ENCODE peak calls at places on chromosomes 3 and 15, in eight cellular contexts. I is pancreas, S is brain microvascular endothelial cell, T is fibroblast of pulmonary artery, E is HFFc6, C is transverse colon, V is fibroblast of lung, J is Panc1. L is an unnamed sample.
A peak's percentile ranks its signal among the peaks of the same experiment; 100 is the strongest.

GRCh38 chr15:57751177-57751800 is 44.8 kb downstream of the POLR2M start:
- DNase-seq in S (peak; percentile 37), C (no peak), E (peak; percentile 63), T (peak; percentile 75), J (no peak), I (no peak), V (peak; percentile 24), L (peak; percentile 30)

GRCh38 chr3:73121684-73122331 is 60.3 kb downstream of the EBLN2 start:
- DNase-seq in S (no peak), E (no peak), C (no peak), T (no peak), V (no peak), J (no peak), I (no peak), L (no peak)

GRCh38 chr15:88257311-88257901 is 867 bp upstream of the NTRK3 start:
- DNase-seq in S (no peak), T (no peak), C (no peak), I (no peak), J (no peak), V (peak; percentile 25), E (no peak), L (peak; percentile 6)

GRCh38 chr3:81666502-81667121 is 94.8 kb downstream of the GBE1 start:
- DNase-seq in E (peak; percentile 24), S (peak; percentile 8), I (no peak), J (no peak), C (no peak), T (peak; percentile 67), V (peak; percentile 17), L (peak; percentile 4)

GRCh38 chr3:130374033-130374432 is 28.6 kb downstream of the COL6A5 start:
- DNase-seq in S (no peak), T (no peak), V (no peak), I (no peak), C (no peak), E (no peak), J (no peak), L (no peak)

GRCh38 chr3:108067768-108068167 is 23.1 kb downstream of the CD47 start:
- DNase-seq in S (no peak), E (no peak), J (no peak), I (no peak), V (peak; percentile 49), T (no peak), C (no peak), L (no peak)

GRCh38 chr15:35209838-35210237 is 124.7 kb upstream of the NANOGP8 start:
- DNase-seq in S (no peak), E (no peak), T (peak; percentile 44), V (no peak), J (no peak), C (no peak), I (no peak), L (no peak)

GRCh38 chr3:18290130-18290529 is 135.0 kb downstream of the SATB1 start:
- DNase-seq in C (no peak), V (no peak), T (no peak), I (no peak), J (no peak), E (no peak), S (no peak), L (no peak)

GRCh38 chr3:27500051-27500450 is 15.9 kb upstream of the SLC4A7 start:
- DNase-seq in C (no peak), S (no peak), T (no peak), J (no peak), V (no peak), E (no peak), I (no peak), L (peak; percentile 59)

GRCh38 chr3:55742027-55742710 is 255.1 kb upstream of the WNT5A start:
- DNase-seq in V (peak; percentile 66), E (no peak), S (no peak), C (no peak), J (no peak), T (no peak), I (no peak), L (peak; percentile 24)

GRCh38 chr15:99167640-99168039 is 62.8 kb downstream of the SYNM start:
- DNase-seq in S (no peak), I (no peak), E (no peak), T (no peak), J (no peak), V (no peak), C (no peak), L (no peak)

GRCh38 chr3:46321461-46322104 is 32.3 kb upstream of the CCR2 start:
- DNase-seq in I (no peak), S (no peak), V (no peak), C (no peak), T (no peak), J (no peak), E (no peak), L (no peak)

GRCh38 chr3:62373215-62373614 is at the start of gene FEZF2:
- DNase-seq in I (no peak), T (no peak), V (no peak), C (no peak), E (no peak), J (no peak), S (no peak), L (peak; percentile 9)
- TF ChIP-seq CTCF in I (no peak), T (no peak), V (no peak), C (no peak), E (no peak), J (no peak), S (no peak), L (no peak)

GRCh38 chr15:67135494-67135893 is 70.1 kb downstream of the SMAD3 start:
- DNase-seq in J (no peak), T (peak; percentile 51), C (no peak), E (peak; percentile 54), V (peak; percentile 78), I (no peak), S (no peak), L (peak; percentile 54)
- TF ChIP-seq CTCF in J (no peak), T (no peak), C (peak; percentile 19), E (peak; percentile 32), V (peak; percentile 60), I (no peak), S (no peak), L (peak; percentile 9)

GRCh38 chr3:43163895-43164493 is 58.1 kb upstream of the POMGNT2 start:
- DNase-seq in E (no peak), I (no peak), V (no peak), J (no peak), S (no peak), T (no peak), C (no peak), L (no peak)

GRCh38 chr3:43159496-43160255 is 53.8 kb upstream of the POMGNT2 start:
- DNase-seq in I (no peak), S (no peak), C (no peak), V (no peak), E (no peak), T (no peak), J (no peak), L (no peak)

GRCh38 chr3:43160664-43161063 is 54.8 kb upstream of the POMGNT2 start:
- DNase-seq in S (no peak), C (no peak), V (no peak), T (no peak), I (no peak), J (no peak), E (no peak), L (no peak)

GRCh38 chr3:43162573-43163084 is 56.8 kb upstream of the POMGNT2 start:
- DNase-seq in S (no peak), E (no peak), T (no peak), J (no peak), C (no peak), V (no peak), I (no peak), L (no peak)

GRCh38 chr3:43161684-43162512 is 56.0 kb upstream of the POMGNT2 start:
- DNase-seq in C (no peak), E (peak; percentile 54), S (peak; percentile 42), V (peak; percentile 20), J (no peak), T (peak; percentile 84), I (no peak), L (peak; percentile 70)
- TF ChIP-seq CTCF in C (peak; percentile 38), E (peak; percentile 76), S (peak; percentile 52), V (peak; percentile 51), J (peak; percentile 30), T (peak; percentile 52), I (peak; percentile 10), L (peak; percentile 36)

GRCh38 chr15:49877871-49878511 is 241.0 kb downstream of the ATP8B4 start:
- DNase-seq in V (peak; percentile 13), T (peak; percentile 79), I (no peak), E (no peak), J (no peak), S (no peak), C (no peak), L (peak; percentile 67)

GRCh38 chr15:49877117-49877860 is 241.7 kb downstream of the ATP8B4 start:
- DNase-seq in E (no peak), S (no peak), V (peak; percentile 26), I (no peak), J (no peak), C (no peak), T (peak; percentile 74), L (peak; percentile 58)

GRCh38 chr15:49876401-49877038 is 242.5 kb downstream of the ATP8B4 start:
- DNase-seq in S (no peak), C (no peak), T (no peak), E (no peak), I (no peak), J (no peak), V (no peak), L (no peak)

DNA sequence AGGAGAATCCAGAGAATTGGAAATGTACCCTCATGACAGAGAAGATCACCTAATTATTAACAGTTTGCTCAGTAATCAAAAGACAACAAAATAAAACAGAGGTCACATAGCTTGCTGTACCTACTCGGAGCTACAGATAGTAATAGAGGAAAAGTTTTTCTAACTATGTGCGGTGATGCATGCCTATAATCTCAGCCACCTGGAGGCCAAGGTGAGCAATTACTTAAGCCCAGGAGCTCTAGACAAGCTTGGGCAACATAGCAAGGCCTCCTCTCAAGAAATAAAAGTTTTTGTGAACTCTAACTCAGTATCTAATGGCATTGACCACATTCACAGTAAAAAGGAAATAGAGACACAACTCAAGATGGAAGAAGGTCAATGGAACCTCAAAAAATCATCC is 243.6 kb downstream of the ATP8B4 start:
- DNase-seq in T (no peak), E (no peak), C (no peak), J (no peak), S (no peak), V (no peak), I (no peak), L (no peak)
- TF ChIP-seq CTCF in T (no peak), E (peak; percentile 29), C (peak; percentile 8), J (peak; percentile 12), S (peak; percentile 16), V (no peak), I (no peak), L (no peak)

DNA sequence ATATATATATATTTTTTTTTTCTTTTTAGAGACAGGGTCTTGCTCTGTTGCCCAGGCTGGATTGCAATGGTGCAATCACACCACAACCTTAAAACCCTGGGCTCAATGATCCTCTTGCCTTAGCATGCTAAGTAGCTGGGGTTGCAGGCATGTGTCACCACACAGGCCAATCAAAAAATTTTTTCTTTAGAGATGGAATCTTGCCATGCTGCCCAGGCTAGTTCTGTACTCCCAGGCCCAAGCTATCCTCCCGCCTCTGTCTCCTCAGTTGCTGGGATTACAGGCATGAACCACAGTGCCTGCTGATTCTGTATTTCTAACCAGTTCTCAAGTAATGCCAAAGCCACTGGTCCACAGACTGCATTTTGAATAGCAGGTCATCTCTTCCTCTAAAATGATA is 291.3 kb upstream of the ZPLD1 start:
- DNase-seq in E (no peak), C (no peak), I (no peak), T (no peak), J (no peak), S (no peak), V (no peak), L (no peak)
- TF ChIP-seq CTCF in E (no peak), C (no peak), I (no peak), T (no peak), J (no peak), S (no peak), V (no peak), L (no peak)

L was measured in foreskin fibroblast.